ENCODE peak calls at places on chromosomes 12 and 14, in four cellular contexts. One of them, this sample, is unnamed.

GRCh38 chr14:32530800-32531199 is 201.7 kb downstream of the AKAP6 start:
- DNase-seq in dorsolateral prefrontal cortex: no peak
- DNase-seq in colonic mucosa: no peak
- DNase-seq in HCT116: no peak
- DNase-seq in this sample: no peak

GRCh38 chr14:94125659-94126418 is 3.6 kb downstream of the IFI27L2 start:
- DNase-seq in HCT116: no peak
- DNase-seq in dorsolateral prefrontal cortex: no peak
- DNase-seq in colonic mucosa: no peak
- DNase-seq in this sample: no peak

GRCh38 chr12:70823182-70823976 is 97.2 kb downstream of the PTPRR start:
- DNase-seq in dorsolateral prefrontal cortex: no peak
- DNase-seq in HCT116: no peak
- DNase-seq in colonic mucosa: no peak
- DNase-seq in this sample: peak

GRCh38 chr12:1474567-1475153 is 119.7 kb downstream of the FBXL14 start:
- DNase-seq in dorsolateral prefrontal cortex: no peak
- DNase-seq in HCT116: peak
- DNase-seq in colonic mucosa: no peak
- DNase-seq in this sample: no peak

GRCh38 chr12:105226219-105226618 is 9.8 kb downstream of the APPL2 start:
- DNase-seq in colonic mucosa: peak
- DNase-seq in HCT116: no peak
- DNase-seq in dorsolateral prefrontal cortex: peak
- DNase-seq in this sample: peak

GRCh38 chr12:9649532-9649940 is 20.0 kb upstream of the CLEC2D start:
- DNase-seq in dorsolateral prefrontal cortex: no peak
- DNase-seq in colonic mucosa: peak
- DNase-seq in HCT116: no peak
- DNase-seq in this sample: no peak

GRCh38 chr14:99426796-99427346 is 53.8 kb downstream of the SETD3 start:
- DNase-seq in dorsolateral prefrontal cortex: no peak
- DNase-seq in colonic mucosa: no peak
- DNase-seq in HCT116: no peak
- DNase-seq in this sample: no peak

GRCh38 chr14:104897286-104898194 is 27.1 kb upstream of the PLD4 start:
- DNase-seq in colonic mucosa: no peak
- DNase-seq in HCT116: no peak
- DNase-seq in dorsolateral prefrontal cortex: no peak
- DNase-seq in this sample: no peak

This sample was measured in cerebellum.